ENCODE peak calls at places on chromosomes 3 and 15, in five cellular contexts. R, H, X, N and M are unnamed samples.

GRCh38 chr3:89447244-89447643 is 339.8 kb downstream of the EPHA3 start:
- DNase-seq in N (no peak), H (no peak), R (no peak), X (no peak), M (no peak)

GRCh38 chr3:4695846-4696245 is 202.7 kb downstream of the ITPR1 start:
- DNase-seq in X (no peak), H (no peak), N (no peak), R (no peak), M (no peak)

GRCh38 chr3:77186728-77187127 is 146.8 kb downstream of the ROBO2 start:
- DNase-seq in R (peak), H (no peak), X (no peak), N (no peak), M (no peak)

GRCh38 chr15:77568960-77569646 is 63.6 kb downstream of the LINGO1 start:
- DNase-seq in N (no peak), R (no peak), X (no peak), H (no peak), M (no peak)

GRCh38 chr3:197088370-197088769 is 58.8 kb upstream of the MELTF start:
- DNase-seq in H (no peak), X (no peak), R (no peak), N (no peak), M (no peak)

GRCh38 chr3:52144034-52144795 is 10.0 kb downstream of the POC1A start:
- DNase-seq in R (peak), X (peak), H (peak), N (peak), M (peak)

GRCh38 chr3:12323237-12323636 is 34.4 kb downstream of the PPARG start:
- DNase-seq in N (no peak), R (no peak), X (no peak), H (no peak), M (no peak)

GRCh38 chr3:143354342-143354741 is 234.8 kb downstream of the CHST2 start:
- DNase-seq in H (no peak), N (no peak), X (no peak), R (no peak), M (no peak)

GRCh38 chr15:78921517-78921916 is 23.3 kb downstream of the CTSH start:
- DNase-seq in N (no peak), R (no peak), X (no peak), H (no peak), M (no peak)

GRCh38 chr15:72168131-72168825 is 29.3 kb downstream of the GRAMD2A start:
- DNase-seq in N (no peak), R (no peak), H (no peak), X (peak), M (no peak)

GRCh38 chr3:46970391-46971091 is 6.0 kb downstream of the CCDC12 start:
- DNase-seq in R (peak), H (no peak), N (peak), X (no peak), M (no peak)

GRCh38 chr3:8319935-8320634 is 181.5 kb upstream of the LMCD1 start:
- DNase-seq in X (peak), H (no peak), R (peak), N (no peak), M (peak)

GRCh38 chr15:42457445-42458442 is 33.2 kb downstream of the ZNF106 start:
- DNase-seq in N (peak), R (peak), X (peak), H (no peak), M (peak)

GRCh38 chr3:25962255-25962654 is 172.4 kb downstream of the OXSM start:
- DNase-seq in N (no peak), X (no peak), R (no peak), H (no peak), M (no peak)

GRCh38 chr3:87810427-87810826 is 248.4 kb downstream of the CGGBP1 start:
- DNase-seq in R (no peak), X (no peak), N (no peak), H (no peak), M (no peak)

GRCh38 chr3:138674131-138674530 is 65.6 kb downstream of the FAIM start:
- DNase-seq in H (no peak), X (no peak), R (no peak), N (no peak), M (no peak)

GRCh38 chr3:195020921-195021320 is 250.0 kb downstream of the XXYLT1 start:
- DNase-seq in X (no peak), H (no peak), N (no peak), R (no peak), M (no peak)

GRCh38 chr15:81754078-81754477 is 291.7 kb downstream of the MEX3B start:
- DNase-seq in R (no peak), N (no peak), H (no peak), X (no peak), M (no peak)

GRCh38 chr3:16741103-16741758 is 136.0 kb upstream of the DAZL start:
- DNase-seq in X (peak), H (no peak), R (peak), N (no peak), M (peak)

GRCh38 chr3:52007291-52007690 is 11.6 kb upstream of the RPL29 start:
- DNase-seq in R (no peak), N (no peak), X (no peak), H (no peak), M (no peak)

GRCh38 chr3:126028096-126028495 is 55.8 kb downstream of the SLC41A3 start:
- DNase-seq in N (no peak), X (no peak), R (no peak), H (no peak), M (no peak)

GRCh38 chr3:109270779-109271178 is 45.5 kb downstream of the DPPA2 start:
- DNase-seq in X (no peak), H (no peak), R (no peak), N (no peak), M (no peak)

GRCh38 chr3:118987466-118987865 is 47.2 kb downstream of the IGSF11 start:
- DNase-seq in N (peak), R (no peak), X (peak), H (no peak), M (peak)

GRCh38 chr15:42363942-42364341 is 4.6 kb downstream of the CAPN3 start:
- DNase-seq in N (no peak), X (no peak), R (no peak), H (no peak), M (no peak)

GRCh38 chr3:187186375-187186774 is 10.9 kb upstream of the RTP1 start:
- DNase-seq in N (no peak), R (no peak), X (no peak), H (no peak), M (no peak)

GRCh38 chr15:98881526-98882517 is 125.8 kb downstream of the PGPEP1L start:
- DNase-seq in N (no peak), H (no peak), R (no peak), X (no peak), M (no peak)

GRCh38 chr3:177126015-177126773 is 71.1 kb downstream of the TBL1XR1 start:
- DNase-seq in H (no peak), N (no peak), X (peak), R (peak), M (peak)

GRCh38 chr15:58771621-58772235 is 626 bp downstream of the MINDY2 start:
- DNase-seq in N (peak), R (no peak), H (peak), X (no peak), M (no peak)

GRCh38 chr15:76502678-76503077 is 166.1 kb downstream of the ISL2 start:
- DNase-seq in X (no peak), H (no peak), N (no peak), R (no peak), M (no peak)

GRCh38 chr15:39685999-39686613 is 96.5 kb downstream of the FSIP1 start:
- DNase-seq in R (peak), X (peak), H (peak), N (peak), M (no peak)

GRCh38 chr3:90180543-90180942 is 1073.1 kb downstream of the EPHA3 start:
- DNase-seq in N (no peak), H (no peak), R (no peak), X (no peak), M (no peak)

GRCh38 chr15:80155001-80155377 is 2.2 kb downstream of the FAH start:
- DNase-seq in H (no peak), R (no peak), N (no peak), X (no peak), M (no peak)

GRCh38 chr15:89458440-89458839 is 37.9 kb downstream of the RHCG start:
- DNase-seq in R (no peak), H (no peak), X (no peak), N (no peak), M (no peak)

GRCh38 chr15:65824031-65824743 is 32.1 kb upstream of the DENND4A start:
- DNase-seq in H (no peak), R (peak), X (peak), N (peak), M (no peak)

GRCh38 chr3:107347717-107348116 is 29.5 kb upstream of the CCDC54 start:
- DNase-seq in N (no peak), R (no peak), H (no peak), X (no peak), M (no peak)

GRCh38 chr3:145490088-145491055 is 670.6 kb downstream of the PLOD2 start:
- DNase-seq in R (no peak), N (peak), X (no peak), H (no peak), M (no peak)

GRCh38 chr3:48747015-48747615 is 30.1 kb upstream of the IP6K2 start:
- DNase-seq in R (no peak), N (no peak), X (no peak), H (no peak), M (no peak)

GRCh38 chr3:70856414-70857162 is 544.1 kb upstream of the MDFIC2 start:
- DNase-seq in R (peak), X (peak), N (no peak), H (no peak), M (peak)

GRCh38 chr3:143783856-143784370 is 64.4 kb downstream of the SLC9A9 start:
- DNase-seq in X (no peak), R (no peak), N (no peak), H (no peak), M (no peak)

GRCh38 chr15:73333001-73333400 is 35.8 kb downstream of the HCN4 start:
- DNase-seq in H (no peak), X (no peak), R (no peak), N (no peak), M (no peak)

GRCh38 chr15:73331991-73332925 is 36.5 kb downstream of the HCN4 start:
- DNase-seq in X (no peak), H (no peak), N (no peak), R (no peak), M (no peak)

GRCh38 chr15:73335026-73335425 is 33.7 kb downstream of the HCN4 start:
- DNase-seq in X (no peak), R (no peak), H (no peak), N (no peak), M (no peak)

GRCh38 chr15:73335471-73335870 is 33.3 kb downstream of the HCN4 start:
- DNase-seq in H (no peak), N (no peak), R (no peak), X (no peak), M (no peak)

DNA sequence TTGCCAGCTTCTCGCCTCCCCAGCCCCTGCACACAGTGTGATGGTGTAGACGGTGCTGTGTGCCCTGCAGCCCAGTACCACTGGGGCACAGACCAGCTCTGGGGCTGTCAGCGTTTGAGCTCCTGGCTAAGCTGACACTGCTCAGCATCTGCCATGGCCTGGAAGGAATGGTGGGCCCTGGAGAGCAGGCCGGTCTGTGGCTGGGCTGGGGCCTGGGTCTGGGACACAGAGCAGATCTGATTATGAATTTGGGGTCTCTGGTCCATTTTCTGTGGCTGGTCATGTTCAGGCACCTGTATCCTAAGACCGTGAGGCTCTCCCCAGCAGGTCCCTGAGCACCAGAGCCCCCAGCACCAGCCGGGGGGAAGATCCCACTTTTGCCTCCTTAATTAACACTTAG is 34.7 kb downstream of the HCN4 start:
- DNase-seq in N (no peak), H (no peak), X (no peak), R (no peak), M (no peak)
- TF ChIP-seq CTCF in N (no peak), H (no peak), X (no peak), R (no peak), M (no peak)

GRCh38 chr15:52295421-52295991 is at the start of gene MYO5C:
- DNase-seq in X (no peak), R (no peak), N (peak), H (no peak), M (no peak)

GRCh38 chr15:52290800-52291199 is 4.8 kb downstream of the MYO5C start:
- DNase-seq in X (no peak), N (no peak), H (no peak), R (no peak), M (no peak)

GRCh38 chr15:52291204-52291603 is 4.4 kb downstream of the MYO5C start:
- DNase-seq in N (no peak), H (no peak), X (no peak), R (no peak), M (no peak)

GRCh38 chr15:52292780-52293392 is 2.7 kb downstream of the MYO5C start:
- DNase-seq in X (no peak), R (no peak), H (no peak), N (no peak), M (no peak)

GRCh38 chr15:52294881-52295420 is 653 bp downstream of the MYO5C start:
- DNase-seq in H (no peak), X (no peak), R (no peak), N (no peak), M (no peak)
- H3K4me3 ChIP-seq in H (no peak), X (peak), R (no peak), N (peak), M (no peak)

GRCh38 chr15:68112711-68113110 is 58.6 kb downstream of the PIAS1 start:
- DNase-seq in R (peak), H (no peak), X (no peak), N (no peak), M (no peak)

GRCh38 chr15:68114840-68115239 is 60.7 kb downstream of the PIAS1 start:
- DNase-seq in N (no peak), X (no peak), R (no peak), H (no peak), M (no peak)

GRCh38 chr15:68113273-68113672 is 59.2 kb downstream of the PIAS1 start:
- DNase-seq in X (no peak), N (no peak), H (no peak), R (peak), M (no peak)

GRCh38 chr15:68114356-68114755 is 60.2 kb downstream of the PIAS1 start:
- DNase-seq in N (no peak), X (no peak), R (no peak), H (no peak), M (no peak)

DNA sequence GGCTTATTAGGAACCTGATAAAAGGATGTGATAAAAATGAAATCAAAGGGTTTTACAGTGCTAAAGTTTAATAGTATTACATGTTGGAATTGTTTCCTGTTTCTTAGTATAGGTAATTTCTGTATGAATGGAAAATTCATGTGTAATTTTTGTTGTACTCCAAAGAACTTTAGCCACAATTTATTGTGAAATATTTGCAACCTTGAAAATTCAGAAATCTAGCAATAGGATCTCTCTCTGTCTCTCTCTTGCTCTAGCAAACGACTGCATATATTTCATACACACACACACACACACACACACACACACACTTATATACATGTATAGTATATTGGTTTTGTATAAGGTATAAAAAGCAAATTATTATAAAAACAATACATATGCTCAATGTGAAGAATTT is 59.6 kb downstream of the PIAS1 start:
- DNase-seq in H (no peak), N (no peak), R (no peak), X (no peak), M (no peak)
- TF ChIP-seq CTCF in H (no peak), N (no peak), R (no peak), X (no peak), M (no peak)

DNA sequence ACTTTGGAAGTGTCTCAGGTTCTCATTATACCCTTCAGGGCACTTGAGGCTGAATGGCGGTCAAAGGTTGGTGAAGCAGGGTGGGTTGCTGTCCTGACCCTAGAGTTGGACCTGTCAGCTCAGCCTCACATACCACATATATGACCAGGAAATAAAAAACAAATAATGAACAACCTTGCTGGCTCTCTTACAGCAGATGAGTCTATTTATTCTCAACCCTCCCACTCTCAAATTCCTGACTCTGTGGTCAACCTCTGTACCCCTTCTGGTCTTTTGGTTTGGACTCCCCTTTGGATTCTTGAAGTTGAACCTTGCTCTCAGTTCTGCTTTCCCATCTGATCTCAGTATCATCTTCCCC is 16.9 kb downstream of the PPP2R3A start:
- DNase-seq in N (no peak), X (no peak), R (peak), H (no peak), M (no peak)
- H3K4me3 ChIP-seq in N (no peak), X (no peak), R (no peak), H (no peak), M (no peak)

GRCh38 chr3:21892104-21892503 is 141.1 kb upstream of the ZNF385D start:
- DNase-seq in X (no peak), R (no peak), N (no peak), H (no peak), M (no peak)

GRCh38 chr3:21889166-21889565 is 138.2 kb upstream of the ZNF385D start:
- DNase-seq in R (no peak), H (no peak), X (no peak), N (no peak), M (no peak)

GRCh38 chr3:21893250-21893649 is 142.2 kb upstream of the ZNF385D start:
- DNase-seq in H (no peak), X (no peak), R (peak), N (no peak), M (no peak)

GRCh38 chr3:21888656-21889055 is 137.6 kb upstream of the ZNF385D start:
- DNase-seq in R (no peak), X (no peak), H (no peak), N (no peak), M (no peak)

DNA sequence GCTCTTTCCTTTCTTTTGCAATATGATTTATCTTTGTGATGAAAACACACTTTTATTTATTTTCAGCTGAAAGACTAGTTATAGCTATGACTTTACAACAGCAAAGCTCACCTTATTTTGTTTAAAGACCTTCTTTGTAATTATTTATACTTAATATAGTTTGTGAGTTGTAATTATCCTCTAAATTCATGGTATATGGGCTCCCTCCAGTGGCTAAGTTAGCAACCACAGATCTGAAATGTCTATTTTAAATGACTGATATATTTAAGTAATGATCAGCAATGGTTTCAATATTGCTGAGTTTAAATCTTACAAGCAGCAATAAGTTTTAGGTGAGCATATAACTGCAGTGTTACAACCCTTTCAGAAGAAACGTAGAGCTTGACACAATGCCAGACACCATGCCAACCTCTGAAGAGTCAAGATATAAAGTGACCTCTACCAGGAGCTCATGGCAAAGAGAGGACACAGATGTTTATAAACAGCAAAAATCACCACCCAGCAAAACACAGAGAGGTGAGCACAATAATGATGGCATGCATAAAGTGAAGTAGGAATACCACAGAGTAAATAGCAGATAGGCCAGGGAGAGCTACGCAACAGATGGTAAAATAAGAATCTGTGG is 143.6 kb upstream of the ZNF385D start:
- DNase-seq in X (peak), N (no peak), H (no peak), R (peak), M (no peak)
- TF ChIP-seq CTCF in X (peak), N (peak), H (no peak), R (peak), M (no peak)

DNA sequence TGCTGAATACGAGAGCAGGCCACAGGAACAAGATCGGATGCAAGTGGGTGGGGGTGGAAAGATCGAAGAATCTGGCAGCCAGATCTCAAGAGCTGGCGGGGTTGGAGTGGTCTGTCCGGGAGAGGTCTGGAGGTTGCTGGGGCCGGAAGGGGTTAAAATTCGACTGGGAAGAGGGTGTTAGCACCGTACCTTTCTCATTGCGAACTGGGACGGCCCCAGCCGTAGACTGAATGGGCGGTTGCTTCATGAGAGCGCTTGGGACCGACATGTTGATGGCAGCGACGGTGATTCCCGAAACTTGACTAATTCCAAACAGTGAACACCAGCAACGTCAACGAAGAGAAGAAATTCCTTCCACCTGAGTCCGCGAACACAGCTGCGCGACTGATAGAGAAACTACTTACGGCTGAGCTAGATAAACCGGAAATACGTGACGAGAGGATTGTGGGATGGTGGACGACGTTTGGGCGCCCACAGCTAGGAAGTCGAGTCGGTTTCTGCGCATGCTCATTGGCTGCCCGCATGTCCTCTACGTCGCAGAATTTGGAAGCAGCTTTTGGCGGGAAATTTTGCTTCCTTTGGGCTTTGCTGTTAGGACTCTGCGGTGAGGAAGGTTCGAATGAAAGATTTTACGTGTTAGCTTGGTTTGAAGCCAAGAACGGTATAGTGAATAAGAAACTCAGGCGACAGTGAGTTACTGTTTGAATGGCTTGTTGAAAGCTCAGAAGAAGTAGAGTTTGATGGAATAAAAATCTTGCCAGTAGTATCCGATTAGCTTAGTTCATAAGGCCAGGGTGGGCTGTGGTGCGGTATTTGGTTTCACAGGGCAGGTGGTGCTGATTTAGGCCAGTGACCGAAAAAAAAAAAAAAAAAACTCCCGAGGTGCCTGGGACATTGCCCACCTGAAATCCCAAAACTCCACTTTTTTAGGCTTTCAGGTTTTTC is at the start of gene MFAP1:
- DNase-seq in X (peak), R (peak), N (peak), H (peak), M (peak)
- H3K4me3 ChIP-seq in X (peak), R (peak), N (peak), H (peak), M (peak)